ENCODE peak calls at places on chromosomes 7 and 10, in four cellular contexts. N is naive thymus-derived CD4-positive, alpha-beta T cell; L is CD8-positive, alpha-beta T cell; G is left lung. X is an unnamed sample. For H3K4me1, the result is how much of the 10 kb centered on the place peaks cover.

GRCh38 chr10:110207805-110208613 is 604 bp downstream of the MXI1 start:
- ATAC-seq in L (no peak), N (no peak), G (no peak), X (no peak)

GRCh38 chr10:75038335-75038734 is 73.1 kb upstream of the SAMD8 start:
- ATAC-seq in L (no peak), G (peak), N (no peak), X (no peak)

GRCh38 chr10:69663548-69663947 is 33.5 kb downstream of the FAM241B start:
- ATAC-seq in G (no peak), N (no peak), L (no peak), X (no peak)

GRCh38 chr7:35386816-35387429 is 133.0 kb upstream of the TBX20 start:
- ATAC-seq in N (no peak), G (no peak), L (no peak), X (no peak)

GRCh38 chr10:102675151-102675886 is 31.0 kb downstream of the TRIM8 start:
- ATAC-seq in G (no peak), N (no peak), L (no peak), X (no peak)

GRCh38 chr7:55018361-55019328 is at the start of gene EGFR:
- ATAC-seq in N (no peak), L (no peak), G (peak), X (peak)

GRCh38 chr7:128353189-128353588 is 8.3 kb downstream of the PRRT4 start:
- ATAC-seq in G (no peak), L (no peak), N (no peak), X (no peak)

GRCh38 chr7:85693326-85693725 is 506.5 kb upstream of the SEMA3D start:
- ATAC-seq in G (no peak), N (no peak), L (no peak), X (no peak)

GRCh38 chr7:82323806-82324205 is 119.8 kb downstream of the CACNA2D1 start:
- ATAC-seq in G (peak), N (no peak), L (no peak), X (no peak)

GRCh38 chr7:50315739-50316671 is 11.5 kb downstream of the IKZF1 start:
- ATAC-seq in G (peak), L (no peak), N (no peak), X (no peak)

GRCh38 chr7:50317221-50317678 is 12.7 kb downstream of the IKZF1 start:
- ATAC-seq in G (no peak), N (peak), L (peak), X (no peak)

GRCh38 chr7:50312589-50313162 is 8.2 kb downstream of the IKZF1 start:
- ATAC-seq in N (no peak), L (no peak), G (no peak), X (no peak)

GRCh38 chr7:50314778-50315177 is 10.3 kb downstream of the IKZF1 start:
- ATAC-seq in N (no peak), L (no peak), G (no peak), X (no peak)

GRCh38 chr7:50315193-50315592 is 10.7 kb downstream of the IKZF1 start:
- ATAC-seq in N (no peak), L (no peak), G (no peak), X (no peak)
- H3K27ac ChIP-seq in N (peak), L (peak), G (no peak), X (no peak)

GRCh38 chr7:44616545-44616944 is 10.1 kb downstream of the OGDH start:
- ATAC-seq in G (no peak), L (no peak), N (no peak), X (no peak)

GRCh38 chr7:44618045-44618444 is 11.6 kb downstream of the OGDH start:
- ATAC-seq in N (no peak), G (no peak), L (no peak), X (no peak)

GRCh38 chr7:44615149-44615611 is 8.8 kb downstream of the OGDH start:
- ATAC-seq in L (peak), N (peak), G (peak), X (peak)

GRCh38 chr7:44617225-44617885 is 10.9 kb downstream of the OGDH start:
- ATAC-seq in N (no peak), L (peak), G (no peak), X (no peak)

GRCh38 chr7:44615793-44616192 is 9.4 kb downstream of the OGDH start:
- ATAC-seq in G (no peak), L (no peak), N (no peak), X (no peak)
- H3K4me1 ChIP-seq in G (under half), L (under half), N (half or more), X (under half)

GRCh38 chr10:49152663-49153062 is 18.8 kb upstream of the FAM170B start:
- ATAC-seq in L (no peak), N (no peak), G (no peak), X (no peak)

GRCh38 chr10:49151481-49151880 is 17.7 kb upstream of the FAM170B start:
- ATAC-seq in L (no peak), N (no peak), G (no peak), X (no peak)

GRCh38 chr10:49152037-49152436 is 18.2 kb upstream of the FAM170B start:
- ATAC-seq in G (no peak), N (no peak), L (no peak), X (no peak)

GRCh38 chr10:49149881-49150280 is 16.1 kb upstream of the FAM170B start:
- ATAC-seq in L (no peak), N (no peak), G (no peak), X (no peak)

DNA sequence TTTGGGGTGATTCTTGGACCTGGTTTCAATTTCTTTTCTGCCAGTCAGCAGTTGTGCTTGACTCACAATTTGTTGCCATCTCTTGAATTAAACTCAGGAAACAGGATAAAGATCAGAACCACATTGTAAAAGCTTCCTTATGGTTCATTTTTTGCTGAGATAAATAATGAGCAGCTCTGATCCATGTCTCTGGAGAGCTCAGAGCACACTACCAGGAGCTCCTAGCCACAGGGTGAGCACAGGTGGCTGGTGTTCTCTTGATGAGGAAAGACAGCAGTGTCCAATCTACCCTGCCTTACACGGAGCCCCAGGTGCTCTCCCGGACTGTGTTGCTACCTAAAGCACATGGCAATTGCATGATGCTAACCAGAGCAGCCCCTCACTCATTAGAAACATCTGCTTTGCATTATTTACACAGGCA is 17.2 kb upstream of the FAM170B start:
- ATAC-seq in L (no peak), N (no peak), G (no peak), X (no peak)
- H3K27ac ChIP-seq in L (no peak), N (no peak), G (no peak), X (no peak)

GRCh38 chr7:143388491-143389101 is 7.5 kb downstream of the ZYX start:
- ATAC-seq in N (no peak), L (no peak), G (no peak), X (no peak)
- H3K4me1 ChIP-seq in N (under half), L (under half), G (under half), X (under half)

DNA sequence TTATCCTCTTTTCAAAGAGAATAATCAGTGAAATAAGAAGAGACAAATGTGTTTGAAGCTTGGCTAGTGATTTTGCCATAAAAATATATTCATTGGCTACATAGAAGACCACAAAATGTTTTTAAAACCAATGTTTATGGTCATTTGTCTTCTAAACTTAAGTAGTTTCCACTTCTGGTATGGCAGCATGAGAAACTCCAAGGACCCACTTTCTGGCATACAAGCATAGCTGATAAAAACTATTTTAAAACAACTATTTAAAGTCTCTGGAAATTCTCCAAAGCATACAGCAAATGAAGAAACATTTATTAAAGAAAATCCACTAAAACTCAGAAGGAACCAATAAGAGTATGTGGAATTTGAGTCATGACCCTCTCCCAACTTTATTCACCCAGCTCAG is 89.2 kb upstream of the TOMM7 start:
- ATAC-seq in G (no peak), N (no peak), L (no peak), X (no peak)
- H3K27ac ChIP-seq in G (no peak), N (no peak), L (no peak), X (no peak)

DNA sequence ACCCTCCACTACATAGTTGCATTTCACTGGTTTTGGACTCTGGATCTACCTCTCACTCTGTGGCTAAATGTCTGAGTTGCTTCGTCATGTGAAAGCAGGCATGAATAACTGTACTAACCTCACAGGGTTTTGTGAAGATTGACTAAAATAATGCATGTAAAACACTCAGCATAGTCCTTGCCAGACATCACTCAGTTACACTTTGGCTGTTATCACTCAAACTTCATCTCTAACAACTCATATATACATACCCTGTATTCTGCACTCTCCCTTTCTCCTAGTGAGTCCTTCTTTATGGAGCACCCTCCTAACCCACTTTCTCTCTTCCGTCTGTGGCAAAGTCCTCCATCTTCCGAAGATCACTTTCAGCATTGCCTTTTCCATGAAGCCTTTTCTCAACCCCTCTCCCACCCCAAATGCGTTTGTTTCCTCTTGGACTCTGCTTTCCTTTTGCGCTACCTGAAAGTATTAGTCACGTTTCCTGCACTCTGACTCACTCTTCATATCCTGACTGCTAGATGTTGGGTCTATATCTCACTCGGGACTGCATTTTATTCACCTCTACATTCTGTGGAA is 72.6 kb downstream of the OSBPL3 start:
- ATAC-seq in G (no peak), L (peak), N (peak), X (no peak)
- H3K4me1 ChIP-seq in G (under half), L (half or more), N (half or more), X (under half)

GRCh38 chr7:44768663-44769361 is 20.2 kb downstream of the ZMIZ2 start:
- ATAC-seq in G (peak), N (no peak), L (no peak), X (no peak)
- H3K27ac ChIP-seq in G (no peak), N (peak), L (no peak), X (peak)

DNA sequence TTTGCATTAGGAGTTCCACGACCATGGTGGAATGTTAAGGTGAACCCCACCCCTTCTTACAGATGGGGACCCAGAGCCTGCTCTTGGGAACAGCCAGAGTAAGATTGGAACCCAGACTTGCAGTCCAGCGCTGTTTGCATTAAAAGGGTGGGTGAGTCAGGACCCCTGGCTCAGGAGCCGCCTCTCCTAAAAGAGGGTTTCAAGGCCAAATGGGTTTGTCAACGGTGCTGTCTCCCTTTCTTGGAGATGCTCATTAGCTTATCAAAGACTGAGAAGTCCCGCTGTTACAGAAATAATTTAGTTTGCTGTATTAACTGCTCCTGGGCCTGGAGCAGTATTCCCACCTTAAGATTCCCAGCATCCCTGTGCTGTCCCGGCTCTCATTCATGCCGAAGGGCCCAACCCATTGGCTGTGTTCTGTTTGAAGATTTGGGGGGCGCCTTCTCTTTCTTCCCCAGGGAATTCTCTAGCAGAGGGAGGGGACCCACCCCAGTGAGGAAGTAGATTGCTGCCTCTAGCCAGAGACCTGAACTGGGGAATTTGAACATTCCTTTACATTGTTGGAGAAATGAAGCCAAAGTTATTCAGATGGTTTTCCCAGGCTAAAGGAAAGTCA is 1.8 kb downstream of the MARVELD1 start:
- ATAC-seq in L (no peak), N (no peak), G (no peak), X (no peak)
- H3K4me1 ChIP-seq in L (under half), N (under half), G (under half), X (half or more)

DNA sequence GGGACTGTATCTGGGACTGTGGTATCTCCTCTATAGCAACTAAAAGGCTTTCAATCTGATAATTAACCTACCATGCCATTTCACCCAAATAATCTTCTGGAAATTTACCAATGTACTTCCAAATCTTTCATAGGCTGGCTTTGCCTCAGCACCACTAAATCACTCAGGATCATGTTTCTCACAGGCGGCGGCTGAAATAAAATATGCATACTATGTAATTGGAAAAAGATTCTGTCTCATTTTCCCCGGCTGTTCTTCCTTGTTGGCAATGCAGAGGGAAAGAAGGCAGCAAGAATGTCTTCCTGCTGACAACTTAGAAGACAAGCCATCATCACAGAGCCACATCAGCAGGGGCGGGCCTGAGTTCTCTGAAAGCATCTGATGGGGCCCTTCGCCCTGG is 39.3 kb upstream of the COL1A2 start:
- ATAC-seq in N (no peak), L (no peak), G (no peak), X (no peak)
- H3K27ac ChIP-seq in N (no peak), L (no peak), G (peak), X (peak)

X was measured in gastroesophageal sphincter.